ENCODE peak calls at places on chromosome 11, in five cellular contexts. V is SK-N-SH, Y is GM12878, U is HepG2, O is K562. T is an unnamed sample.

GRCh38 chr11:69250503-69251393 is 43.2 kb upstream of the MYEOV start:
- DNase-seq in V (no peak), Y (no peak), U (no peak), O (no peak), T (no peak)

GRCh38 chr11:133500936-133501335 is 31.4 kb downstream of the OPCML start:
- DNase-seq in O (no peak), V (no peak), U (no peak), Y (no peak), T (no peak)

GRCh38 chr11:67312187-67313021 is 9.1 kb downstream of the SSH3 start:
- DNase-seq in Y (no peak), O (peak), U (no peak), V (peak), T (no peak)

GRCh38 chr11:122322369-122322768 is 206.4 kb upstream of the BLID start:
- DNase-seq in Y (no peak), U (no peak), V (no peak), O (no peak), T (no peak)

GRCh38 chr11:71116435-71117040 is 135.8 kb downstream of the SHANK2 start:
- DNase-seq in U (no peak), V (no peak), Y (no peak), O (no peak), T (no peak)

GRCh38 chr11:40445391-40445790 is 1014.1 kb downstream of the LRRC4C start:
- DNase-seq in V (no peak), Y (no peak), U (peak), O (no peak), T (no peak)

GRCh38 chr11:32569313-32569881 is 14.2 kb upstream of the EIF3M start:
- DNase-seq in U (no peak), O (no peak), V (no peak), Y (no peak), T (no peak)

GRCh38 chr11:131666617-131667016 is 296.2 kb downstream of the NTM start:
- DNase-seq in V (no peak), Y (no peak), O (no peak), U (no peak), T (no peak)

GRCh38 chr11:12319734-12320387 is 57.5 kb upstream of the PARVA start:
- DNase-seq in U (no peak), V (no peak), O (no peak), Y (no peak), T (no peak)

GRCh38 chr11:68297052-68297378 is 15.4 kb upstream of the LRP5 start:
- DNase-seq in O (no peak), V (no peak), Y (no peak), U (no peak), T (no peak)

GRCh38 chr11:117878939-117879475 is 2.5 kb upstream of the FXYD6 start:
- DNase-seq in O (no peak), V (no peak), Y (no peak), U (no peak), T (no peak)

GRCh38 chr11:62201376-62201775 is 7.1 kb upstream of the SCGB2A1 start:
- DNase-seq in O (no peak), V (no peak), Y (no peak), U (no peak), T (no peak)

GRCh38 chr11:66906077-66906929 is 49.4 kb downstream of the LRFN4 start:
- DNase-seq in Y (no peak), V (no peak), O (no peak), U (peak), T (peak)

GRCh38 chr11:99370557-99371200 is 349.9 kb downstream of the CNTN5 start:
- DNase-seq in U (no peak), O (no peak), Y (no peak), V (no peak), T (no peak)

GRCh38 chr11:63510360-63511130 is 4.7 kb downstream of the LGALS12 start:
- DNase-seq in U (no peak), O (no peak), V (no peak), Y (no peak), T (no peak)

GRCh38 chr11:8683115-8683807 is 669 bp downstream of the RPL27A start:
- DNase-seq in Y (no peak), O (no peak), V (no peak), U (no peak), T (no peak)

GRCh38 chr11:13358871-13359270 is 81.3 kb downstream of the BMAL1 start:
- DNase-seq in V (no peak), Y (no peak), O (no peak), U (no peak), T (no peak)

GRCh38 chr11:5071815-5072214 is 2.4 kb downstream of the OR52E1 start:
- DNase-seq in U (no peak), V (no peak), Y (no peak), O (no peak), T (no peak)

GRCh38 chr11:119167933-119168332 is 592 bp upstream of the NLRX1 start:
- DNase-seq in O (no peak), V (no peak), U (peak), Y (no peak), T (no peak)

GRCh38 chr11:13674799-13675509 is 6.5 kb downstream of the FAR1 start:
- DNase-seq in V (no peak), Y (no peak), O (no peak), U (no peak), T (no peak)

GRCh38 chr11:47152953-47153950 is 23.4 kb downstream of the ARFGAP2 start:
- DNase-seq in V (peak), O (peak), Y (peak), U (peak), T (no peak)

GRCh38 chr11:16352707-16353106 is 3.6 kb downstream of the SOX6 start:
- DNase-seq in Y (no peak), O (no peak), V (no peak), U (no peak), T (no peak)

GRCh38 chr11:59196777-59197176 is 15.9 kb downstream of the MPEG1 start:
- DNase-seq in V (no peak), U (no peak), O (no peak), Y (no peak), T (no peak)

GRCh38 chr11:128594246-128594645 is 6.9 kb upstream of the ETS1 start:
- DNase-seq in U (no peak), O (no peak), Y (no peak), V (no peak), T (no peak)

GRCh38 chr11:9219572-9219971 is 45.6 kb downstream of the DENND5A start:
- DNase-seq in U (no peak), O (no peak), Y (no peak), V (no peak), T (no peak)

GRCh38 chr11:32905028-32905667 is 12.5 kb downstream of the QSER1 start:
- DNase-seq in O (no peak), Y (no peak), U (no peak), V (no peak), T (no peak)

GRCh38 chr11:107078375-107078774 is 60.1 kb upstream of the GUCY1A2 start:
- DNase-seq in Y (no peak), V (no peak), U (no peak), O (no peak), T (no peak)

GRCh38 chr11:60874421-60875365 is 7.4 kb downstream of the ZP1 start:
- DNase-seq in O (no peak), U (no peak), Y (no peak), V (no peak), T (no peak)

GRCh38 chr11:129726179-129726578 is 89.5 kb upstream of the TMEM45B start:
- DNase-seq in V (no peak), U (no peak), O (no peak), Y (no peak), T (no peak)

GRCh38 chr11:131579932-131580387 is 209.5 kb downstream of the NTM start:
- DNase-seq in U (peak), V (peak), O (peak), Y (no peak), T (no peak)

GRCh38 chr11:2944953-2945756 is 15.9 kb upstream of the PHLDA2 start:
- DNase-seq in V (peak), O (no peak), Y (no peak), U (no peak), T (no peak)

GRCh38 chr11:2942872-2943710 is 13.9 kb upstream of the PHLDA2 start:
- DNase-seq in V (peak), Y (no peak), O (no peak), U (no peak), T (no peak)

GRCh38 chr11:2942447-2942846 is 13.2 kb upstream of the PHLDA2 start:
- DNase-seq in O (no peak), U (no peak), Y (no peak), V (no peak), T (no peak)

GRCh38 chr11:2944530-2944929 is 15.3 kb upstream of the PHLDA2 start:
- DNase-seq in V (no peak), U (no peak), Y (no peak), O (no peak), T (no peak)

GRCh38 chr11:2943711-2944118 is 14.5 kb upstream of the PHLDA2 start:
- DNase-seq in Y (no peak), O (no peak), V (peak), U (no peak), T (no peak)
- TF ChIP-seq POLR2AphosphoS5 in Y (no peak), O (no peak), V (no peak), U (no peak), T (no peak)

DNA sequence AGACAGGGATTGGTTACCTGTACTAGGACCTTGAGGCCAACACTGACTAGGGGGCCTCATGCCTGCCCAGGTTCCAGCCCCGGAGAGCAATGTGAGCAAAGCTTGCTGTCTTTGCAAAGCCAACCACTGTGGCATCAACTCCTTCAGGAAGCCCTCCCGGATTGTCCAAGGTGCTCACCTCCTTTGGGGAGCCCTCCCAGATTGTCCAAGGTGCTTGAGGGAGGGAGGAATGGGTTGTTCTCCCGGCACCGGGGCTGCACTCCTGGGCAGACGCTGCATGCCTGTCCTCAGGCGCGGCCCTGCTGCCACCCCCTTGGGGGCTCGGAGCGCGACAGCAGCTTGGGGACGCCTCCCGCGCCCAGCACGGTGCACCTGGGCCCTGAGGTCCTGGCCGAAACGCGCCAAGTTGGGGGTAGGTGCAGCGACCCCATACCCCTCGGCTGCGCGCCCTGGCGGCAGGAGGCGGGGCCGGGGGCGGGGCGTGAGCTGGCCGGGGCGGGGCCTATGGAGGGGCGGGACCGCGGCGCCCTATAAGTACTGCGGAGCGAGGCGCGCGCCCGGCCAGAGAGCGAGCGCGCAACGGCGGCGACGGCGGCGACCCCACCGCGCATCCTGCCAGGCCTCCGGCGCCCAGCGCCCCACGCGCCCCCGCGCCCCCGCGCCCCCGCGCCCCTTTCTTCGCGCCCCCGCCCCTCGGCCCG is at the start of gene CD81:
- DNase-seq in O (peak), V (peak), U (no peak), Y (no peak), T (no peak)
- TF ChIP-seq ZBTB33 in O (no peak), V (no peak), U (no peak), Y (no peak), T (no peak)

GRCh38 chr11:64864473-64865285 is 13.7 kb downstream of the EHD1 start:
- DNase-seq in V (no peak), O (peak), Y (no peak), U (no peak), T (no peak)

GRCh38 chr11:64863381-64864060 is 14.9 kb downstream of the EHD1 start:
- DNase-seq in V (no peak), O (no peak), U (no peak), Y (no peak), T (no peak)

GRCh38 chr11:64864135-64864472 is 14.3 kb downstream of the EHD1 start:
- DNase-seq in O (no peak), U (no peak), V (no peak), Y (no peak), T (no peak)

GRCh38 chr11:64866173-64866491 is 12.3 kb downstream of the EHD1 start:
- DNase-seq in Y (no peak), U (no peak), O (no peak), V (no peak), T (no peak)

DNA sequence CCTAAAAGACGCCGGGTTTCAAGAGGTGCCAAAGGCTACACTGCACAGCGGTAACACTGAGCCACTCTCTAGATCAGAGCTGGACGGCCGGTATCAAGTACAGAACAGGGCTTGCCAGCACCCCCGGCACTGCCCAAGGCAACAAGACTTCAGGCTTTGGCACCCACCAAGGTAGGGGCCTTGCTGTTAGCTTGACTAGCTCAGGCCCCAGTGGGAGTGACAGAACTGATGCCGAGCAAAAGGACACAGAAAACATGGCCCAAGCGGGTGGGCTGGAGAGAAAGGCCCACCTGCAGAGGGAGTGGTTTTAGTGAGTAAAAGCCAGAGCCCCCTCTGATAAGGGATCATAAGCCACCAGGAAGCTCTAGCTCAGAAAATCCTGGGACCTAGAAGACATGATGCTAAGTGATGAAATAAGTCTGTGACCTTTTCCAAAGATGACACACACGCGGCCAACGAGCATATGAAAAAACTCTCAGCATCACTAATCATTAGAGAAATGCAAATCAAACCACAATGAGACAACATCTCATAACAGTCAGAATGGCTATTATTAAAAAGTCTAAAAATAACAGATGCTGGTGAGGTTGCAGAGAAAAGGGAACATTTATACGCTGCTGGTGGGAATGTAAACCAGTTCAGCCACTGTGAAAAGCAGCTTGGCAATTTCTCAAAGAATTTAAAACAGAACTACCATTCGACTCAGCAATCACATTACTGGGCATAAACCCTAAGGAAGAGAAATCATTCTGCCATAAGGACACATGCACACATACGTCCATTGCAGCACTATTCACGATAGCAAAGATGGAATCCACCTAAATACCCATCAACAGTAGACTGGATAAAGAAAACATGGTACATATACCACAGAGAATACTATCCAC is 12.9 kb downstream of the EHD1 start:
- DNase-seq in U (no peak), Y (no peak), O (no peak), V (no peak), T (no peak)
- TF ChIP-seq POLR2AphosphoS5 in U (no peak), Y (peak), O (no peak), V (no peak), T (no peak)

DNA sequence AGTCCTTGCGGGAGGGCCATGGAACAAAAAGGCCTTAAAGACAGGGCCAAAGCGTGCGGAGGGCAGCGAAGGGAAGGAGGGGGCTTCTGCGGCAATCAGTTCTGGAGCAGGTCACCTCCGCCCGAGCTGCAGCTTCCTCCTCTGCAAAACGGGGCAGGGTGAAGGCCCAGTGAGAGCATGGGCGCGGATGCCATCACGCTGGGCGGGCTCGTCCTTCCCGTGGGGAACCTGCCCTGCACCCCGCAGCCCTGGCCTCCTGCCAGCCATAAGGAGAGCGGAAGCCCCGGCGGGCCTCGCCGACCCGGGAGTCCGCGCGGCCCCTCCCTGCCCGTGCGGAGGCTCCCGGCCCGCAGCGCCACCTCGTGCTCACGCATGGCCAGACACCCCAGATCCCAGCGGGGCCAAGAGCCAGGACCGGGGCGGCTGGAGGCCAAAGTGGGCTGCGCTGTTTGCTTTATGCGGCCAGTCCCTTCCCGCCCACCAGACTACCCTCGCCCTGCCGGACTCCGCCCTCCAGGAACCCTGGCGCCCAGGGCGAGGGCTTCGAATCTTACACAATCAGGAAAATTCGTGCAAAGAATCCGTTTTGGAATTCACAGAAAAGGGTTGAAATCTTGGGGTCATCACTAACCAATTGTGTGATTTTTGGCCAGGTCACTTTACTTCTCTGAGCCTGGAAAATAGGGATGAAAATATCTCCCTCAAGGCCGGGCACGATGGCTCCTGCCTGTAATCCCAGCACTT is 16.1 kb downstream of the TSKU start:
- DNase-seq in Y (no peak), U (peak), O (peak), V (peak), T (no peak)
- TF ChIP-seq ZBTB33 in Y (no peak), U (peak), O (peak), V (no peak), T (peak)